ENCODE peak calls at places on chromosomes 4 and X, in ten cellular contexts. One of them, this sample, is unnamed.

GRCh38 chr4:165111906-165112257 is 778 bp downstream of the TMEM192 start:
- DNase-seq in K562: no peak
- DNase-seq in body of pancreas: no peak
- DNase-seq in IMR-90: no peak
- DNase-seq in Peyer's patch: no peak
- DNase-seq in prostate gland: no peak
- DNase-seq in suprapubic skin: no peak
- DNase-seq in A549: no peak
- DNase-seq in heart left ventricle: no peak
- DNase-seq in ovary: no peak
- DNase-seq in this sample: no peak

GRCh38 chrX:152640039-152640818 is 2.5 kb downstream of the GABRQ start:
- DNase-seq in K562: peak; percentile 80
- DNase-seq in body of pancreas: no peak
- DNase-seq in IMR-90: peak; percentile 1
- DNase-seq in Peyer's patch: no peak
- DNase-seq in prostate gland: no peak
- DNase-seq in suprapubic skin: no peak
- DNase-seq in A549: no peak
- DNase-seq in heart left ventricle: no peak
- DNase-seq in ovary: no peak
- DNase-seq in this sample: no peak

GRCh38 chr4:95511477-95511876 is 37.3 kb downstream of the UNC5C start:
- DNase-seq in K562: no peak
- DNase-seq in body of pancreas: no peak
- DNase-seq in IMR-90: no peak
- DNase-seq in Peyer's patch: no peak
- DNase-seq in prostate gland: no peak
- DNase-seq in suprapubic skin: no peak
- DNase-seq in A549: no peak
- DNase-seq in heart left ventricle: no peak
- DNase-seq in ovary: no peak
- DNase-seq in this sample: no peak

GRCh38 chr4:111959202-111959601 is 186.1 kb upstream of the FAM241A start:
- DNase-seq in K562: no peak
- DNase-seq in body of pancreas: no peak
- DNase-seq in IMR-90: peak; percentile 10
- DNase-seq in Peyer's patch: peak; percentile 69
- DNase-seq in prostate gland: no peak
- DNase-seq in suprapubic skin: no peak
- DNase-seq in A549: peak; percentile 65
- DNase-seq in heart left ventricle: no peak
- DNase-seq in ovary: no peak
- DNase-seq in this sample: no peak

GRCh38 chr4:69617083-69617694 is 22.3 kb downstream of the UGT2A2 start:
- DNase-seq in K562: peak; percentile 1
- DNase-seq in body of pancreas: no peak
- DNase-seq in IMR-90: peak; percentile 12
- DNase-seq in Peyer's patch: no peak
- DNase-seq in prostate gland: peak; percentile 13
- DNase-seq in suprapubic skin: no peak
- DNase-seq in A549: peak; percentile 61
- DNase-seq in heart left ventricle: no peak
- DNase-seq in ovary: no peak
- DNase-seq in this sample: no peak

GRCh38 chrX:21734175-21734574 is 23.7 kb downstream of the SMPX start:
- DNase-seq in K562: no peak
- DNase-seq in body of pancreas: no peak
- DNase-seq in IMR-90: no peak
- DNase-seq in Peyer's patch: no peak
- DNase-seq in prostate gland: no peak
- DNase-seq in suprapubic skin: no peak
- DNase-seq in A549: no peak
- DNase-seq in heart left ventricle: no peak
- DNase-seq in ovary: no peak
- DNase-seq in this sample: no peak

GRCh38 chr4:149344436-149344835 is 471.2 kb downstream of the IQCM start:
- DNase-seq in K562: no peak
- DNase-seq in body of pancreas: no peak
- DNase-seq in IMR-90: peak; percentile 34
- DNase-seq in Peyer's patch: no peak
- DNase-seq in prostate gland: no peak
- DNase-seq in suprapubic skin: no peak
- DNase-seq in A549: no peak
- DNase-seq in heart left ventricle: no peak
- DNase-seq in ovary: no peak
- DNase-seq in this sample: no peak

GRCh38 chr4:139556735-139557505 is 901 bp upstream of the SETD7 start:
- DNase-seq in K562: peak; percentile 12
- DNase-seq in body of pancreas: peak; percentile 80
- DNase-seq in IMR-90: no peak
- DNase-seq in Peyer's patch: peak; percentile 92
- DNase-seq in prostate gland: peak; percentile 69
- DNase-seq in suprapubic skin: peak; percentile 85
- DNase-seq in A549: peak; percentile 64
- DNase-seq in heart left ventricle: peak; percentile 77
- DNase-seq in ovary: peak; percentile 58
- DNase-seq in this sample: peak; percentile 95

GRCh38 chr4:147355849-147356248 is 125.0 kb upstream of the EDNRA start:
- DNase-seq in K562: no peak
- DNase-seq in body of pancreas: no peak
- DNase-seq in IMR-90: peak; percentile 97
- DNase-seq in Peyer's patch: no peak
- DNase-seq in prostate gland: no peak
- DNase-seq in suprapubic skin: no peak
- DNase-seq in A549: peak; percentile 19
- DNase-seq in heart left ventricle: no peak
- DNase-seq in ovary: no peak
- DNase-seq in this sample: no peak

GRCh38 chr4:189202182-189202868 is 738.3 kb upstream of the FRG1 start:
- DNase-seq in K562: peak; percentile 23
- DNase-seq in body of pancreas: peak; percentile 68
- DNase-seq in IMR-90: peak; percentile 92
- DNase-seq in Peyer's patch: peak; percentile 52
- DNase-seq in prostate gland: peak; percentile 41
- DNase-seq in suprapubic skin: peak; percentile 69
- DNase-seq in A549: peak; percentile 73
- DNase-seq in heart left ventricle: peak; percentile 83
- DNase-seq in ovary: peak; percentile 72
- DNase-seq in this sample: peak; percentile 87

GRCh38 chr4:7224878-7225533 is 32.7 kb downstream of the SORCS2 start:
- DNase-seq in K562: no peak
- DNase-seq in body of pancreas: no peak
- DNase-seq in IMR-90: no peak
- DNase-seq in Peyer's patch: no peak
- DNase-seq in prostate gland: no peak
- DNase-seq in suprapubic skin: no peak
- DNase-seq in A549: no peak
- DNase-seq in heart left ventricle: no peak
- DNase-seq in ovary: no peak
- DNase-seq in this sample: no peak

GRCh38 chr4:81836716-81837115 is 365.0 kb upstream of the RASGEF1B start:
- DNase-seq in K562: peak; percentile 11
- DNase-seq in body of pancreas: no peak
- DNase-seq in IMR-90: no peak
- DNase-seq in Peyer's patch: no peak
- DNase-seq in prostate gland: no peak
- DNase-seq in suprapubic skin: no peak
- DNase-seq in A549: no peak
- DNase-seq in heart left ventricle: no peak
- DNase-seq in ovary: no peak
- DNase-seq in this sample: no peak

GRCh38 chr4:48898733-48899431 is 7.7 kb downstream of the OCIAD2 start:
- DNase-seq in K562: peak; percentile 70
- DNase-seq in body of pancreas: no peak
- DNase-seq in IMR-90: no peak
- DNase-seq in Peyer's patch: no peak
- DNase-seq in prostate gland: no peak
- DNase-seq in suprapubic skin: no peak
- DNase-seq in A549: no peak
- DNase-seq in heart left ventricle: no peak
- DNase-seq in ovary: no peak
- DNase-seq in this sample: no peak

GRCh38 chr4:48899950-48900349 is 6.6 kb downstream of the OCIAD2 start:
- DNase-seq in K562: peak; percentile 67
- DNase-seq in body of pancreas: no peak
- DNase-seq in IMR-90: peak; percentile 19
- DNase-seq in Peyer's patch: no peak
- DNase-seq in prostate gland: no peak
- DNase-seq in suprapubic skin: no peak
- DNase-seq in A549: no peak
- DNase-seq in heart left ventricle: no peak
- DNase-seq in ovary: no peak
- DNase-seq in this sample: no peak

GRCh38 chr4:48899432-48899749 is 7.2 kb downstream of the OCIAD2 start:
- DNase-seq in K562: no peak
- DNase-seq in body of pancreas: no peak
- DNase-seq in IMR-90: no peak
- DNase-seq in Peyer's patch: no peak
- DNase-seq in prostate gland: no peak
- DNase-seq in suprapubic skin: no peak
- DNase-seq in A549: no peak
- DNase-seq in heart left ventricle: no peak
- DNase-seq in ovary: no peak
- DNase-seq in this sample: no peak

GRCh38 chr4:48901196-48901595 is 5.4 kb downstream of the OCIAD2 start:
- DNase-seq in K562: no peak
- DNase-seq in body of pancreas: no peak
- DNase-seq in IMR-90: no peak
- DNase-seq in Peyer's patch: no peak
- DNase-seq in prostate gland: no peak
- DNase-seq in suprapubic skin: no peak
- DNase-seq in A549: no peak
- DNase-seq in heart left ventricle: no peak
- DNase-seq in ovary: no peak
- DNase-seq in this sample: no peak

GRCh38 chr4:48896845-48897244 is 9.7 kb downstream of the OCIAD2 start:
- DNase-seq in K562: peak; percentile 49
- DNase-seq in body of pancreas: no peak
- DNase-seq in IMR-90: no peak
- DNase-seq in Peyer's patch: no peak
- DNase-seq in prostate gland: no peak
- DNase-seq in suprapubic skin: no peak
- DNase-seq in A549: no peak
- DNase-seq in heart left ventricle: no peak
- DNase-seq in ovary: no peak
- DNase-seq in this sample: no peak
- TF ChIP-seq CTCF in K562: peak; percentile 43
- TF ChIP-seq CTCF in body of pancreas: no peak
- TF ChIP-seq CTCF in IMR-90: no peak
- TF ChIP-seq CTCF in Peyer's patch: no peak
- TF ChIP-seq CTCF in prostate gland: no peak
- TF ChIP-seq CTCF in suprapubic skin: no peak
- TF ChIP-seq CTCF in A549: no peak
- TF ChIP-seq CTCF in heart left ventricle: no peak
- TF ChIP-seq CTCF in ovary: no peak
- TF ChIP-seq CTCF in this sample: no peak

DNA sequence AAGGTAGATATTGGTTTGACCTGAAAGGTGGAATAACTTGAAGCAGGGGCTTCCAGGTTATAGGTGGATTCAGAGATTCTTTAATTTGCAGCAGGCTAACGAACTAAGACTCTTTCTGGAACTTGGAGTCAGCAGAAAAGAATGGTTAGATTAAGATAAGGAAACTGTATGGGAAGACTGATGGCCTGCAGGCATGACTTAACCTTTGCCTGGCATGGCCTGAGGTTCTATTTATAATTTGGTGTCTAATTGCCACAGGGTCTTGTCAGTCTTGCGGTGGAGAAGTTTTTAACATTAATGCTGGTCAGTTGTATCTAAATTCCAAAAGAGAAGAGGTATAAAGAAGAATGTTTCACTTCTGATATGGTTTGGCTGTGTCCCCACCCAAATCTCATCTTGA is 110.3 kb upstream of the VCX3A start:
- DNase-seq in K562: no peak
- DNase-seq in body of pancreas: no peak
- DNase-seq in IMR-90: no peak
- DNase-seq in Peyer's patch: no peak
- DNase-seq in prostate gland: no peak
- DNase-seq in suprapubic skin: no peak
- DNase-seq in A549: no peak
- DNase-seq in heart left ventricle: no peak
- DNase-seq in ovary: no peak
- DNase-seq in this sample: no peak
- TF ChIP-seq POLR2A in K562: no peak
- TF ChIP-seq POLR2A in body of pancreas: no peak
- TF ChIP-seq POLR2A in IMR-90: no peak
- TF ChIP-seq POLR2A in Peyer's patch: no peak
- TF ChIP-seq POLR2A in prostate gland: no peak
- TF ChIP-seq POLR2A in suprapubic skin: no peak
- TF ChIP-seq POLR2A in A549: no peak
- TF ChIP-seq POLR2A in heart left ventricle: no peak
- TF ChIP-seq POLR2A in ovary: no peak
- TF ChIP-seq POLR2A in this sample: no peak

DNA sequence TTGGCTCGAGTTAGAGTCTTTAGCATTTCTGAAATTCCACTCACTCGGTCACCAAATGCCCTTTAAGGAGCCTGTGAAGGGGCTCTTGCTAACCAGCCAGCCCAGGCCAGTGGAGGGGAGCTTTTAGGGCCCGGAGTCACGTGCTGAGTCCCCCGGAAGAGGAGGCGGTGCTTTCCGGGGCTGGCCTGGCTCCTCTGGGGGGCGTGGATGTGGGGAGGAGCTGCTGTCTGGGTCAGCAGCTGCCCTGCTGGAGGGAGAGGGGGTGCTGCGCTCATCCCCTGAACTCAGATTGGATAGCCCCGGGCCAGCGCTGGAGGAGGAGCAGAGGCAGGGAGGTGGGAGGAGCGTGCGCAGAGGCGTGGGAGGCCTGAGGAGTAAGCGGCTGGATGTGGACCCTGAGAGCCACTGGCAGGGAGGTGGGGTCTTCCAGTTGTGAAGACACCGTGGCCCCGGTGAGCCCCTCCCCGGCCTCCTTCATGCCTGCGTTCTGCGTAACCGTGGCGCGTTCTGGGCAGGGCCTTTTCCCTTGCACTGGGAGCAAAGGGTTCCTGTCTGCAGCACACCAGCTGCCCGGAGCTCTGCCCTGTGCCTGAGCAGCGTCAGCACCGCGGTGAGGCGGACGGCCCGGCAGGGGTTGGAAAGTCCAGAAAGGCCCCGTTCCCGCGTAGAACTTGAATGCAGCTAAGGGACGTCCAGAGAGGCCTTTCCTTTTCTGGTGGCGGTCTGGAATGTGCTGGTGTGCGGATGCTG is 19.7 kb downstream of the MAEA start:
- DNase-seq in K562: peak; percentile 85
- DNase-seq in body of pancreas: peak; percentile 71
- DNase-seq in IMR-90: peak; percentile 94
- DNase-seq in Peyer's patch: peak; percentile 87
- DNase-seq in prostate gland: peak; percentile 85
- DNase-seq in suprapubic skin: peak; percentile 92
- DNase-seq in A549: no peak
- DNase-seq in heart left ventricle: peak; percentile 91
- DNase-seq in ovary: peak; percentile 93
- DNase-seq in this sample: peak; percentile 96
- H3K4me3 ChIP-seq in K562: no peak overlapping the region
- H3K4me3 ChIP-seq in body of pancreas: no peak overlapping the region
- H3K4me3 ChIP-seq in IMR-90: peak overlapping the region; percentile 37
- H3K4me3 ChIP-seq in Peyer's patch: peak overlapping the region; percentile 44
- H3K4me3 ChIP-seq in prostate gland: peak overlapping the region; percentile 27
- H3K4me3 ChIP-seq in suprapubic skin: peak overlapping the region; percentile 44
- H3K4me3 ChIP-seq in A549: no peak overlapping the region
- H3K4me3 ChIP-seq in heart left ventricle: peak overlapping the region; percentile 21
- H3K4me3 ChIP-seq in ovary: peak overlapping the region; percentile 35
- H3K4me3 ChIP-seq in this sample: no peak overlapping the region

GRCh38 chr4:87390931-87391782 is at the start of gene HSD17B11:
- DNase-seq in K562: peak; percentile 97
- DNase-seq in body of pancreas: peak; percentile 93
- DNase-seq in IMR-90: peak; percentile 93
- DNase-seq in Peyer's patch: peak; percentile 97
- DNase-seq in prostate gland: peak; percentile 90
- DNase-seq in suprapubic skin: peak; percentile 93
- DNase-seq in A549: peak; percentile 94
- DNase-seq in heart left ventricle: peak; percentile 91
- DNase-seq in ovary: peak; percentile 91
- DNase-seq in this sample: peak; percentile 91
- TF ChIP-seq CTCF in K562: peak; percentile 13
- TF ChIP-seq CTCF in body of pancreas: peak; percentile 15
- TF ChIP-seq CTCF in IMR-90: peak; percentile 7
- TF ChIP-seq CTCF in Peyer's patch: no peak
- TF ChIP-seq CTCF in prostate gland: peak; percentile 32
- TF ChIP-seq CTCF in suprapubic skin: no peak
- TF ChIP-seq CTCF in A549: no peak
- TF ChIP-seq CTCF in heart left ventricle: no peak
- TF ChIP-seq CTCF in ovary: no peak
- TF ChIP-seq CTCF in this sample: no peak

This sample was measured in lower leg skin.